ENCODE peak calls at places on chromosomes 13 and 19, in eight cellular contexts. X, S, N, W, P, D, F and G are unnamed samples.

GRCh38 chr13:33218020-33218419 is 67.5 kb downstream of the STARD13 start:
- DNase-seq in W (no peak), X (peak; percentile 71), S (no peak), P (no peak), D (no peak), N (no peak), F (no peak), G (no peak)

GRCh38 chr13:114024603-114025431 is 50.9 kb upstream of the C13orf46 start:
- DNase-seq in W (no peak), X (no peak), P (peak; percentile 85), F (peak; percentile 63), N (no peak), D (no peak), S (no peak), G (no peak)

GRCh38 chr13:77359171-77359570 is 32.3 kb upstream of the MYCBP2 start:
- DNase-seq in N (no peak), W (no peak), P (no peak), F (no peak), X (peak; percentile 1), D (no peak), S (no peak), G (no peak)

GRCh38 chr13:90868321-90868920 is 479.1 kb upstream of the MIR17HG start:
- DNase-seq in D (no peak), S (no peak), P (no peak), F (no peak), X (peak; percentile 11), W (no peak), N (no peak), G (peak; percentile 37)

GRCh38 chr13:97484286-97484685 is 50.3 kb downstream of the RAP2A start:
- DNase-seq in P (no peak), F (no peak), S (no peak), D (no peak), X (no peak), W (no peak), N (no peak), G (no peak)

GRCh38 chr13:59690857-59691500 is 472.7 kb downstream of the DIAPH3 start:
- DNase-seq in S (no peak), D (no peak), X (no peak), P (no peak), N (no peak), W (no peak), F (no peak), G (no peak)

GRCh38 chr19:58581227-58582141 is 8.3 kb upstream of the MZF1 start:
- DNase-seq in P (peak; percentile 76), D (peak; percentile 89), W (peak; percentile 90), F (peak; percentile 84), X (peak; percentile 91), N (peak; percentile 94), S (no peak), G (no peak)

GRCh38 chr13:27182844-27183497 is 11.4 kb upstream of the USP12 start:
- DNase-seq in P (no peak), S (peak; percentile 30), N (no peak), X (peak; percentile 95), F (no peak), W (no peak), D (peak; percentile 43), G (peak; percentile 73)

GRCh38 chr19:40607311-40607871 is 6.2 kb downstream of the LTBP4 start:
- DNase-seq in N (no peak), X (no peak), P (no peak), W (no peak), D (peak; percentile 44), S (no peak), F (peak; percentile 84), G (peak; percentile 48)

GRCh38 chr19:57648336-57649003 is 15.5 kb downstream of the ZNF211 start:
- DNase-seq in W (no peak), N (no peak), X (no peak), P (no peak), D (no peak), S (no peak), F (no peak), G (no peak)

GRCh38 chr13:46641274-46642081 is 88.5 kb downstream of the LRCH1 start:
- DNase-seq in W (no peak), N (no peak), D (peak; percentile 51), S (no peak), P (no peak), X (no peak), F (no peak), G (no peak)

GRCh38 chr13:25971499-25972145 is 80.2 kb downstream of the SHISA2 start:
- DNase-seq in X (no peak), P (no peak), W (no peak), S (no peak), F (no peak), N (peak; percentile 58), D (no peak), G (no peak)

GRCh38 chr13:27450921-27451461 is 627 bp upstream of the MTIF3 start:
- DNase-seq in F (peak; percentile 49), D (peak; percentile 53), P (no peak), S (peak; percentile 27), X (peak; percentile 47), W (peak; percentile 80), N (peak; percentile 92), G (peak; percentile 60)

GRCh38 chr13:44421853-44422525 is 48.4 kb downstream of the SERP2 start:
- DNase-seq in S (no peak), P (no peak), D (no peak), N (peak; percentile 27), W (no peak), X (no peak), F (no peak), G (no peak)

GRCh38 chr13:53781941-53782340 is 753.3 kb downstream of the OLFM4 start:
- DNase-seq in S (no peak), W (no peak), F (no peak), X (no peak), N (no peak), D (no peak), P (no peak), G (no peak)

GRCh38 chr19:729564-730381 is 21.0 kb downstream of the PALM start:
- DNase-seq in S (no peak), X (no peak), F (no peak), W (no peak), D (no peak), P (no peak), N (no peak), G (no peak)

GRCh38 chr19:12983561-12984142 is 11.6 kb upstream of the NFIX start:
- DNase-seq in X (peak; percentile 70), F (peak; percentile 85), N (peak; percentile 94), W (peak; percentile 84), S (peak; percentile 74), D (peak; percentile 86), P (peak; percentile 90), G (peak; percentile 95)

GRCh38 chr19:53131085-53131484 is 1.6 kb downstream of the ZNF415 start:
- DNase-seq in S (no peak), P (no peak), F (no peak), D (no peak), W (no peak), N (no peak), X (no peak), G (no peak)

GRCh38 chr13:48494874-48495273 is 38.0 kb downstream of the RCBTB2 start:
- DNase-seq in P (no peak), X (no peak), S (no peak), N (no peak), F (no peak), D (no peak), W (no peak), G (no peak)
- TF ChIP-seq POLR2A in P (no peak), X (no peak), S (no peak), N (no peak), F (no peak), D (no peak), W (no peak), G (no peak)

GRCh38 chr19:16361254-16361653 is 36.6 kb downstream of the KLF2 start:
- DNase-seq in F (no peak), X (no peak), D (no peak), N (no peak), W (no peak), P (no peak), S (no peak), G (no peak)

GRCh38 chr19:16363852-16364230 is 39.2 kb downstream of the KLF2 start:
- DNase-seq in P (no peak), X (no peak), S (no peak), D (no peak), N (peak; percentile 71), F (no peak), W (no peak), G (no peak)

GRCh38 chr19:16361926-16362325 is 37.3 kb downstream of the KLF2 start:
- DNase-seq in X (no peak), N (no peak), P (no peak), F (no peak), D (no peak), S (no peak), W (no peak), G (no peak)

GRCh38 chr19:16364231-16364865 is 39.7 kb downstream of the KLF2 start:
- DNase-seq in F (no peak), D (no peak), S (no peak), X (no peak), N (no peak), P (no peak), W (no peak), G (no peak)

DNA sequence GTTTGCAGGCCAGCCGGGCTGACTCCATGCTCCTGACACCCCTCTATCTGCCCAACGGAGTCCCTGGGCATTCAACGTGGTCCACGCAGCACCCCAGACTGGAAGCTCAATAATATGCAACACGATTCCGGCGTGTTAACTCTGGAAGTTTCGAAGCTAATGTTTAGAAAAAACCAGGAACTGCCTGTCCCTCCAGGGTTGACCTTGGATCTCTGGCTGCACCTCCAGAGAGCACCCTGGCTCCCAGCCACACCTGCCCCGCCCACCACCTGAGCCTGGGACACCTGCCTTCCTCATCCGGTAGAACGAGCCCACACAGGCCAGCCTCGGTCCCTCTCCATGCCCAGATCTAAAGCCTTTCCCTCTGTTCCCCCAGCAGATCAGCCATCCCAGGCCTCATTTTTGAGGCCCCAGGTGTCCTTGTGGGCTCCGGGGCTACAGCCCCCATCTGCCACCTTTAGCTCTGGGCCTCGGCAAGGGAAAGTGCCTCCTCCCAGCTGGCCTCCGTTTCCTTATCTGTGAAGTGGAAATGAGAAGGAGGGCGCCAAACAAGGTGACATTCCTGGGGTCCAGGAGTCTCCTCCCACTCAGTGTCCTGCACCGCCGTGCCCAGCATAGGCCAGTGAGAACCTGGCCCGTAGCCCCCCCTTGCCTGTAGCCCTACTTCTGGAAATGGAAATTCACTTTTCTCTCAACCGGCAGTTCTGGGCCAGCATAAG is 38.7 kb downstream of the KLF2 start:
- DNase-seq in D (peak; percentile 88), P (no peak), W (no peak), S (peak; percentile 39), X (no peak), F (peak; percentile 92), N (peak; percentile 71), G (no peak)
- TF ChIP-seq POLR2A in D (no peak), P (no peak), W (no peak), S (no peak), X (no peak), F (peak; percentile 54), N (no peak), G (no peak)

GRCh38 chr19:44207126-44207803 is 5.1 kb upstream of the ZNF227 start:
- DNase-seq in F (peak; percentile 90), S (peak; percentile 47), X (peak; percentile 93), P (peak; percentile 52), N (peak; percentile 93), D (peak; percentile 87), W (peak; percentile 92), G (peak; percentile 90)
- TF ChIP-seq POLR2A in F (no peak), S (no peak), X (no peak), P (peak; percentile 59), N (no peak), D (no peak), W (no peak), G (peak; percentile 68)

GRCh38 chr13:100510208-100510997 is 78.2 kb downstream of the GGACT start:
- DNase-seq in D (no peak), P (no peak), N (no peak), W (no peak), X (no peak), S (no peak), F (no peak), G (no peak)
- TF ChIP-seq POLR2A in D (no peak), P (no peak), N (no peak), W (no peak), X (no peak), S (no peak), F (no peak), G (no peak)

GRCh38 chr19:55354698-55355212 is at the start of gene COX6B2:
- DNase-seq in N (no peak), X (no peak), P (no peak), D (no peak), W (peak; percentile 69), S (no peak), F (no peak), G (peak; percentile 31)
- TF ChIP-seq POLR2A in N (no peak), X (no peak), P (no peak), D (no peak), W (no peak), S (no peak), F (no peak), G (no peak)